ENCODE peak calls at places on chromosome 21, in eight cellular contexts. C is WTC11, H is fibroblast of pulmonary artery, O is H7, L is T-helper 1 cell, B is MG63, M is substantia nigra, V is fibroblast of mammary gland. S is an unnamed sample.

GRCh38 chr21:22993822-22994574 is 1995.8 kb downstream of the NCAM2 start:
- DNase-seq in O (no peak), L (no peak), C (no peak), H (no peak), V (no peak), B (no peak), M (no peak), S (no peak)

GRCh38 chr21:44969965-44970755 is 30.3 kb downstream of the SLX9 start:
- DNase-seq in H (peak; percentile 27), B (no peak), M (no peak), C (no peak), L (no peak), V (peak; percentile 16), O (no peak), S (no peak)

GRCh38 chr21:44702111-44702972 is 5.4 kb downstream of the KRTAP10-12 start:
- DNase-seq in H (no peak), V (no peak), C (no peak), L (no peak), B (no peak), O (peak; percentile 32), M (no peak), S (no peak)

GRCh38 chr21:31293986-31294385 is 50.1 kb downstream of the TIAM1 start:
- DNase-seq in L (no peak), O (no peak), V (peak; percentile 90), C (no peak), M (no peak), B (peak; percentile 86), H (peak; percentile 95), S (peak; percentile 29)

GRCh38 chr21:21751286-21751685 is 753.1 kb downstream of the NCAM2 start:
- DNase-seq in B (peak; percentile 26), C (no peak), V (no peak), O (no peak), H (no peak), L (no peak), M (no peak), S (no peak)

GRCh38 chr21:15094706-15095105 is 29.9 kb upstream of the NRIP1 start:
- DNase-seq in B (no peak), M (no peak), H (no peak), V (peak; percentile 17), C (no peak), L (no peak), O (no peak), S (no peak)

GRCh38 chr21:34748862-34749261 is 80.1 kb downstream of the CLIC6 start:
- DNase-seq in L (no peak), V (no peak), B (no peak), M (no peak), O (no peak), C (no peak), H (no peak), S (no peak)

GRCh38 chr21:45140346-45140940 is 66.1 kb downstream of the ADARB1 start:
- DNase-seq in H (peak; percentile 96), B (peak; percentile 86), L (peak; percentile 38), V (peak; percentile 92), O (peak; percentile 92), C (peak; percentile 85), M (no peak), S (peak; percentile 32)

GRCh38 chr21:39666026-39666425 is 53.3 kb downstream of the B3GALT5 start:
- DNase-seq in H (no peak), M (no peak), B (no peak), V (no peak), L (no peak), C (no peak), O (no peak), S (no peak)

GRCh38 chr21:45562965-45563364 is 20.7 kb upstream of the SLC19A1 start:
- DNase-seq in H (peak; percentile 15), B (no peak), L (no peak), O (no peak), M (no peak), V (no peak), C (no peak), S (no peak)